ENCODE peak calls at places on chromosomes 16 and 17, in six cellular contexts. W is prostate gland, O is heart left ventricle, D is ovary, C is A549, K is stomach. J is an unnamed sample.

GRCh38 chr17:81558941-81559806 is 7.0 kb upstream of the FAAP100 start:
- DNase-seq in D (no peak), W (no peak), K (no peak), O (peak; percentile 62), C (peak; percentile 79), J (no peak)

GRCh38 chr16:2160915-2161551 is 5.5 kb downstream of the TRAF7 start:
- DNase-seq in C (no peak), K (peak; percentile 39), O (peak; percentile 73), W (no peak), D (no peak), J (peak; percentile 66)

GRCh38 chr16:6576646-6577045 is 756.0 kb upstream of the RBFOX1 start:
- DNase-seq in O (no peak), D (no peak), C (no peak), W (no peak), K (no peak), J (no peak)

GRCh38 chr16:87541004-87541881 is 48.4 kb upstream of the ZCCHC14 start:
- DNase-seq in C (no peak), K (no peak), W (no peak), D (peak; percentile 35), O (peak; percentile 70), J (no peak)

GRCh38 chr16:86510465-86511261 is at the start of gene FOXF1:
- DNase-seq in D (no peak), K (no peak), W (no peak), C (no peak), O (no peak), J (no peak)

GRCh38 chr17:1197781-1198490 is 18.2 kb upstream of the ABR start:
- DNase-seq in C (no peak), K (peak; percentile 69), O (peak; percentile 86), D (peak; percentile 66), W (no peak), J (peak; percentile 87)

GRCh38 chr16:85649411-85649977 is 36.4 kb downstream of the GSE1 start:
- DNase-seq in C (no peak), K (no peak), D (no peak), O (no peak), W (no peak), J (no peak)

GRCh38 chr17:82031303-82031884 is at the start of gene RAC3:
- DNase-seq in W (no peak), D (no peak), O (no peak), C (no peak), K (no peak), J (no peak)

GRCh38 chr17:17993366-17993765 is 20.7 kb downstream of the DRC3 start:
- DNase-seq in D (no peak), O (no peak), W (no peak), K (no peak), C (no peak), J (no peak)

GRCh38 chr16:25613931-25614330 is 77.8 kb upstream of the HS3ST4 start:
- DNase-seq in C (no peak), O (no peak), K (no peak), D (no peak), W (no peak), J (no peak)

GRCh38 chr17:66952031-66952524 is 12.4 kb upstream of the CACNG4 start:
- DNase-seq in O (no peak), W (peak; percentile 95), D (no peak), C (peak; percentile 73), K (peak; percentile 71), J (no peak)

DNA sequence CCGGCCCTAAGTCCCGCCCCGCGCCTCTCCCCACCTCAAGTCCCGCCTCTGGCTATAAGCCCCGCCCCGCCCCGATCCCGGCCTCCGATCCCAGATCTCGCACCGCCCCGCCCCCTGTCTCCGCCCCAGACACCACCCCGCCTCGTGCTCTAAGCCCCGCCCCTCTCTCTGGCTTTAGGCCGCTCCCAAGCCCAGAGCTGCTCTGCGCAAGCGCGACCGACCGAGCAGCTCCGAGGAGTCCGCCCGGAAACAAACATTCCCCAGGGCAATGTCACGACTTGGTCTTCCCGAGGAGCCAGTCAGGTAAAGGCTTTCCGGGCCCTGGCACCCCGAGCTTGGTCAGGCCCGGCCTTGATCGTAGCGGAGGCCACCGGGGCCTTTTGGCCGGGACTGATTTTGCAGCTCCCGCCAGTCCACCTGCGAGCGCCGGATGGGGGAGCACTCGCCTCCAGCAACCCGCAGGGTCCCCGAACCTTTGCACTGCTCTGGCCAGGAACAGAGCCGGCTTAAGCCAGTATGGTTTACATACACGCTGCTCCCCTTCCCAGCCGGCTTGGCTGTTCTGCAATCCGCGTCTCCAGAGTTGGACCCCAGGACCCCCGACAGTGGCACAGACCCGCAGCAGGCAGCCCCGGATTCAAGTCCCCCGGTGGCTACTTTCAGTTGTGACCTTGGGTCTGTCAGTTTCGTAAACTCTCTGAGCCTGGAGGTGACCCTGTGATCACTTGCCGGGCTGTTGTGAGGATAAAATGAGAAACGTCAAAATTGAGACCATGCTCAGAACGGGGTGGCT is at the start of gene NUDT7:
- DNase-seq in C (peak; percentile 94), D (peak; percentile 100), W (peak; percentile 99), K (peak; percentile 100), O (peak; percentile 99), J (peak; percentile 100)
- TF ChIP-seq POLR2A in C (peak; percentile 79), D (peak; percentile 60), W (peak; percentile 66), K (no peak), O (no peak), J (no peak)

DNA sequence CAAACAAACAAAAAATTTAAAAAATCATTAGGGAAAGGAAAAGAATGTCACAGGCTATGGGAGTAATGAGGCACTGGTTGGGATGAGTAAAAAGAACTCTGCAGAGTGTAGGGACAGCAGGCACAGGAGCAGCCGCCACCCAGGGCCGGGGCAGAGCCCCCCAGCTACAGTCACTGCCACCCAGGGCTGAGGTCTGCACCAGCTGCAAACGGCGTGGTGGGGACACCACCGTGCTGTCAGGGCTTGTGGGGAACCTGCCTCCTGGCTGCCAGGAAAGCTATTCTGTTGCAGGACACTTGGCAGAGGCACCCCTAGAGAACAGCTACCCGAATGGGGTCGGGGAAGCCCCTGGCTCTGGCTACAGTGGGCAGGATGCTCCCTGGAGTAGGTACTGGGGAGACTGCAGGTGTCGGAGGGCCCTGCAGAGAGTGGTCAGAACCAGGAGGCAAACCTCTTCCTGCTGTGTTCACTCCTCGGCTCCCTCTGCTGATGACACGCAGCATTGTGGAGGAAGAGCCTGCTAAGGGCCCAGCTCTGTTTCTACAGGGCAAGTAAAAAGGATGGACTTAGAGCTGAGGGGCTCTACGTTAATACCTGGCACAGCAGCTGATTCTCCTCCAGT is 32.3 kb upstream of the CAPN15 start:
- DNase-seq in W (no peak), C (peak; percentile 73), O (no peak), D (no peak), K (no peak), J (no peak)
- TF ChIP-seq CTCF in W (no peak), C (peak; percentile 41), O (peak; percentile 17), D (no peak), K (no peak), J (no peak)

DNA sequence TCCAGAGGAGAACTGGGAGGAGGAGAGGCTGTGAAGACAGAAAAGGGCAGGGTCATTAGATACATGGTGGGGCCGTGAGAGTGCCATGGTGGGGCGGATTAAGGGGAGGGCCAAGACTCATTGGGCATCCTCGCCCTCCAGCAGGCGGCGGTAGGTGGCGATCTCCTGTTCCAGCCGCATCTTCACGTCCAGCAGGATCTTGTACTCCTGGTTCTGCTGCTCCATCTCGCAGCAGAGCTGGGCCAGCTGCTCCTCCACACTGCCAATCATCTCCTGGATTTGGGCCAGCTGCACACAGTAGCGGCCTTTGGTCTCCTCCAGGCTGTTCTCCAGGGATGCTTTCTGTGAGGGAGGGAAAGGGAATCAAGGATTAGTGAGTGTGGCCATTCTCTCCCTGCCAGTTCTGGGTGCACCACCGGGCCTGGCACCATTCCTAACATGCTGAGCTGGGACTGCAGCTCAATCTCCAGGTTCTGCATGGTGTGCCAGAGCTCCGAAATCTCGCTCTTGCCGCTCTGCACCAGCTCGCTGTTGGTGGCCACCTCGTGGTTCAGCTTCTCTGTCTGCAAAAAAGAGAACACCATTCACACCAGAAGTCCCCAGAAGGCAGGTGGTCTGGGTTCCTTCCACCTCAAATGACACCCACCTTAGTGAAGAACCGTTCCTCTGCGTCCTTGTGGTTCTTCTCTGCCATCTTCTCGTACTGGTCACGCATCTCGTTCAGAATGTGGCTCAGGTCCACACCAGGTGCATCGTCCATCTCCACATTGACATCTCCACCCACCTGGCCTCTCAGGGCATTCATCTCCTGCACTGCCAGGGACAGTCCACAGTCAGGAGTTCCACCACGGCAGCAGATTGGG is 129.0 kb downstream of the CCDC144A start:
- DNase-seq in C (no peak), K (no peak), O (no peak), W (no peak), D (no peak), J (no peak)
- H3K4me3 ChIP-seq in C (no peak overlapping the region), K (no peak overlapping the region), O (no peak overlapping the region), W (no peak overlapping the region), D (no peak overlapping the region), J (no peak overlapping the region)

GRCh38 chr17:64773836-64774761 is 112.0 kb upstream of the SMURF2 start:
- DNase-seq in C (peak; percentile 95), D (no peak), O (peak; percentile 37), W (peak; percentile 70), K (peak; percentile 85), J (no peak)
- TF ChIP-seq POLR2A in C (no peak), D (no peak), O (no peak), W (no peak), K (no peak), J (no peak)

DNA sequence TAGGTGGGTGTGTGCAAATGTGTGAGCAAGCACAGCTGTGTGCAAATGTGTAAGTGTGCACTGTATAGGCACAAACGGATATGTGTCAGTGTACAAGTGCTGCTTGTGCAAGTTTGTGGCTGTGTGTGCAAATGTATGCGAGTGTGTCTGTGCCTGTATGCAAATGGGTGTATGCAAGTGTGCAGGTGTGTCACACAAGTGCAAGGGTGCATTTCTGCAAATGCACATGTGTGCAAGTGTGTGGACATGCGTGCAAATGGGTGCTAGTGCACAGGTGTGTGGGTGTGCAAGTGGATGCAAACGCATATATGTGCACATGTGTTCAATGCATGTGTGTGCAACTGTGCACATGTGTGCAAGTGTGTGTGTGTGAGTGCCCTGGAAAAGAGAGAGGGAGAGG is 76.5 kb upstream of the TNRC6C start:
- DNase-seq in D (no peak), K (no peak), W (no peak), C (no peak), O (no peak), J (no peak)
- TF ChIP-seq CTCF in D (no peak), K (no peak), W (no peak), C (no peak), O (no peak), J (no peak)